ENCODE peak calls at places on chromosome 20, in nine cellular contexts. D is iPS DF 6.9, T is pancreas, X is prostate gland, J is amniotic stem cell, C is progenitor cell of endocrine pancreas, G is AG20443, I is mesothelial cell of epicardium, O is A172. F is an unnamed sample.
A peak's percentile ranks its signal among the peaks of the same experiment; 100 is the strongest.

GRCh38 chr20:17431621-17432364 is 99.4 kb downstream of the BFSP1 start:
- DNase-seq in X (peak; percentile 33), C (peak; percentile 35), I (peak; percentile 47), O (peak; percentile 58), T (peak; percentile 37), D (peak; percentile 45), J (peak; percentile 40), G (peak; percentile 76), F (peak; percentile 39)

GRCh38 chr20:62618622-62619529 is 23.4 kb upstream of the SLCO4A1 start:
- DNase-seq in X (no peak), O (peak; percentile 47), C (no peak), G (no peak), J (no peak), T (peak; percentile 29), D (no peak), I (no peak), F (no peak)

GRCh38 chr20:60254901-60255411 is 296.7 kb downstream of the CDH26 start:
- DNase-seq in O (peak; percentile 53), X (no peak), G (peak; percentile 53), T (no peak), D (no peak), C (no peak), J (peak; percentile 7), I (no peak), F (no peak)

GRCh38 chr20:20492521-20493334 is 124.8 kb downstream of the INSM1 start:
- DNase-seq in G (no peak), I (no peak), X (no peak), O (no peak), J (no peak), C (peak; percentile 23), T (peak; percentile 51), D (no peak), F (no peak)

GRCh38 chr20:10603971-10604864 is 69.6 kb downstream of the JAG1 start:
- DNase-seq in T (no peak), J (peak; percentile 63), G (peak; percentile 89), I (no peak), D (no peak), C (no peak), X (peak; percentile 40), O (peak; percentile 91), F (no peak)

GRCh38 chr20:13736792-13737191 is 47.9 kb downstream of the ESF1 start:
- DNase-seq in C (no peak), G (peak; percentile 64), J (no peak), D (no peak), I (no peak), O (no peak), T (no peak), X (no peak), F (no peak)

GRCh38 chr20:61776491-61776890 is 289.2 kb downstream of the TAF4 start:
- DNase-seq in T (no peak), J (no peak), O (no peak), G (no peak), X (no peak), C (no peak), I (no peak), D (no peak), F (no peak)

GRCh38 chr20:17538517-17539170 is 7.5 kb upstream of the BFSP1 start:
- DNase-seq in D (no peak), C (no peak), X (no peak), G (no peak), J (no peak), O (peak; percentile 84), T (no peak), I (no peak), F (peak; percentile 20)

GRCh38 chr20:62936996-62937352 is 973 bp upstream of the GID8 start:
- DNase-seq in O (peak; percentile 30), D (no peak), X (no peak), G (peak; percentile 48), J (no peak), T (no peak), C (no peak), I (no peak), F (no peak)

GRCh38 chr20:63957004-63957689 is 931 bp upstream of the UCKL1 start:
- DNase-seq in D (no peak), I (no peak), X (peak; percentile 57), T (peak; percentile 78), O (peak; percentile 75), J (no peak), C (peak; percentile 49), G (peak; percentile 84), F (no peak)

GRCh38 chr20:24662756-24663399 is 193.4 kb downstream of the SYNDIG1 start:
- DNase-seq in C (no peak), T (no peak), X (no peak), D (no peak), G (peak; percentile 50), I (no peak), O (no peak), J (no peak), F (no peak)

GRCh38 chr20:40019510-40019909 is 669.5 kb downstream of the MAFB start:
- DNase-seq in G (no peak), C (no peak), J (no peak), T (no peak), X (no peak), D (no peak), I (no peak), O (no peak), F (no peak)

GRCh38 chr20:38723069-38723981 is 961 bp upstream of the SLC32A1 start:
- DNase-seq in J (no peak), D (no peak), C (no peak), I (no peak), O (no peak), T (no peak), X (no peak), G (no peak), F (peak; percentile 33)

GRCh38 chr20:62675156-62675871 is 33.0 kb downstream of the SLCO4A1 start:
- DNase-seq in X (no peak), D (no peak), J (no peak), T (no peak), O (peak; percentile 75), C (no peak), I (no peak), G (peak; percentile 65), F (no peak)

GRCh38 chr20:44028341-44028715 is 113.7 kb downstream of the TOX2 start:
- DNase-seq in J (no peak), X (no peak), T (no peak), O (no peak), D (no peak), G (no peak), I (no peak), C (no peak), F (no peak)

GRCh38 chr20:21702553-21703467 is 2.7 kb upstream of the PAX1 start:
- DNase-seq in J (no peak), G (peak; percentile 59), T (peak; percentile 43), X (peak; percentile 45), I (peak; percentile 71), O (no peak), D (no peak), C (peak; percentile 91), F (no peak)

GRCh38 chr20:62805711-62806382 is 1.2 kb downstream of the OGFR start:
- DNase-seq in C (no peak), G (no peak), D (no peak), O (no peak), T (no peak), J (no peak), X (no peak), I (no peak), F (no peak)

GRCh38 chr20:8132015-8132631 is at the start of gene PLCB1:
- DNase-seq in O (no peak), D (peak; percentile 71), C (peak; percentile 84), G (peak; percentile 95), I (peak; percentile 75), T (peak; percentile 90), X (peak; percentile 89), J (peak; percentile 79), F (peak; percentile 8)

GRCh38 chr20:60262967-60263603 is 304.9 kb downstream of the CDH26 start:
- DNase-seq in I (no peak), C (no peak), D (peak; percentile 50), J (no peak), X (no peak), T (peak; percentile 36), G (no peak), O (peak; percentile 23), F (peak; percentile 14)

GRCh38 chr20:40251284-40251932 is 437.6 kb downstream of the MAFB start:
- DNase-seq in D (peak; percentile 77), O (peak; percentile 17), G (peak; percentile 67), C (no peak), J (no peak), T (no peak), X (no peak), I (no peak), F (no peak)

GRCh38 chr20:37627060-37627766 is 66.6 kb upstream of the CTNNBL1 start:
- DNase-seq in G (peak; percentile 73), D (peak; percentile 41), J (no peak), C (peak; percentile 68), O (peak; percentile 59), I (peak; percentile 59), X (peak; percentile 13), T (peak; percentile 41), F (peak; percentile 25)

GRCh38 chr20:6506906-6507305 is 260.6 kb upstream of the BMP2 start:
- DNase-seq in G (no peak), C (no peak), J (no peak), O (no peak), D (no peak), X (no peak), T (no peak), I (no peak), F (no peak)

GRCh38 chr20:51106011-51106410 is 83.1 kb upstream of the KCNG1 start:
- DNase-seq in I (no peak), J (no peak), T (no peak), X (no peak), G (no peak), D (no peak), O (no peak), C (no peak), F (no peak)

GRCh38 chr20:63957690-63958441 is 1.6 kb upstream of the UCKL1 start:
- DNase-seq in T (peak; percentile 67), X (no peak), D (no peak), O (no peak), I (no peak), C (no peak), G (peak; percentile 30), J (no peak), F (no peak)

GRCh38 chr20:45157977-45158376 is 16.7 kb upstream of the PI3 start:
- DNase-seq in T (no peak), X (peak; percentile 65), O (peak; percentile 86), G (peak; percentile 44), C (no peak), J (no peak), D (no peak), I (no peak), F (no peak)

GRCh38 chr20:49276895-49277785 is 717 bp downstream of the ZNFX1 start:
- DNase-seq in G (peak; percentile 19), C (peak; percentile 15), D (no peak), T (peak; percentile 64), I (no peak), J (no peak), X (peak; percentile 38), O (no peak), F (no peak)

GRCh38 chr20:36097751-36098151 is 56.8 kb upstream of the EPB41L1 start:
- DNase-seq in D (peak; percentile 84), T (no peak), G (no peak), J (no peak), I (no peak), X (no peak), O (no peak), C (no peak), F (no peak)

GRCh38 chr20:18133962-18134361 is 3.7 kb upstream of the KAT14 start:
- DNase-seq in X (peak; percentile 20), D (no peak), T (no peak), I (no peak), J (no peak), C (no peak), G (no peak), O (no peak), F (no peak)

GRCh38 chr20:1809611-1810510 is 85.3 kb upstream of the SIRPA start:
- DNase-seq in T (no peak), O (peak; percentile 83), D (no peak), J (peak; percentile 9), G (peak; percentile 39), I (no peak), C (no peak), X (no peak), F (no peak)

GRCh38 chr20:50237349-50237748 is 46.7 kb downstream of the CEBPB start:
- DNase-seq in C (no peak), I (no peak), D (no peak), O (peak; percentile 42), J (no peak), T (peak; percentile 7), G (no peak), X (no peak), F (no peak)

GRCh38 chr20:39004508-39004907 is 42.4 kb downstream of the DHX35 start:
- DNase-seq in G (no peak), J (no peak), D (no peak), O (peak; percentile 18), X (no peak), T (no peak), C (no peak), I (no peak), F (no peak)

F was measured in memory B cell.